ENCODE peak calls at places on chromosomes 6 and 20, in seven cellular contexts. B, H, Q, A, I, K and M are unnamed samples.

GRCh38 chr20:63639093-63639860 is 12.4 kb upstream of the GMEB2 start:
- DNase-seq in I (no peak), K (no peak), Q (no peak), H (peak), B (no peak), A (peak), M (peak)

GRCh38 chr6:47146426-47147174 is 104.5 kb upstream of the ADGRF1 start:
- DNase-seq in K (no peak), A (no peak), B (no peak), Q (no peak), H (no peak), I (no peak), M (no peak)

GRCh38 chr6:14117158-14118090 is at the start of gene CD83:
- DNase-seq in K (peak), Q (peak), I (peak), A (peak), B (peak), H (peak), M (peak)

GRCh38 chr6:14429396-14429795 is 311.8 kb downstream of the CD83 start:
- DNase-seq in I (peak), A (no peak), B (no peak), K (no peak), H (no peak), Q (no peak), M (no peak)

GRCh38 chr20:10521068-10521834 is 86.1 kb downstream of the SLX4IP start:
- DNase-seq in A (no peak), B (no peak), I (no peak), K (no peak), Q (no peak), H (no peak), M (no peak)

GRCh38 chr6:75296811-75297779 is 12.5 kb upstream of the TMEM30A start:
- DNase-seq in H (no peak), Q (no peak), I (no peak), A (no peak), B (no peak), K (peak), M (no peak)

GRCh38 chr6:20542927-20543602 is 8.8 kb downstream of the CDKAL1 start:
- DNase-seq in B (no peak), A (no peak), Q (no peak), H (no peak), K (no peak), I (no peak), M (no peak)

GRCh38 chr20:1324598-1325172 is 4.3 kb downstream of the SDCBP2 start:
- DNase-seq in Q (no peak), H (peak), I (no peak), B (no peak), A (no peak), K (no peak), M (no peak)

GRCh38 chr6:53573299-53573698 is 28.4 kb upstream of the GCLC start:
- DNase-seq in H (no peak), A (no peak), K (no peak), I (peak), B (no peak), Q (no peak), M (no peak)

GRCh38 chr6:111724505-111724904 is 118.8 kb upstream of the TRAF3IP2 start:
- DNase-seq in I (no peak), Q (no peak), K (no peak), H (no peak), B (no peak), A (no peak), M (no peak)

GRCh38 chr6:18496462-18496861 is 109.3 kb downstream of the RNF144B start:
- DNase-seq in I (no peak), Q (no peak), A (no peak), B (no peak), H (no peak), K (no peak), M (no peak)

GRCh38 chr6:11213305-11214106 is 19.0 kb downstream of the NEDD9 start:
- DNase-seq in A (no peak), I (no peak), K (peak), H (no peak), Q (no peak), B (no peak), M (no peak)